ENCODE peak calls at places on chromosome 1, in ten cellular contexts. W, T, K, P, F, N, V, H, D and C are unnamed samples.

GRCh38 chr1:173122344-173122880 is 71.7 kb upstream of the TNFSF18 start:
- DNase-seq in K (no peak), P (no peak), D (no peak), N (peak; percentile 45), F (no peak), T (no peak), W (no peak), H (peak; percentile 51), V (no peak), C (no peak)

GRCh38 chr1:230268371-230269170 is 157.6 kb downstream of the PGBD5 start:
- DNase-seq in P (peak; percentile 70), T (no peak), N (peak; percentile 77), W (peak; percentile 40), F (no peak), D (no peak), H (peak; percentile 75), V (peak; percentile 50), K (peak; percentile 46), C (peak; percentile 64)

GRCh38 chr1:111200802-111201161 is 336 bp upstream of the DENND2D start:
- DNase-seq in P (no peak), V (no peak), F (no peak), H (no peak), W (no peak), K (no peak), T (no peak), D (no peak), N (no peak), C (no peak)

GRCh38 chr1:207404849-207405525 is 49.1 kb upstream of the CR2 start:
- DNase-seq in P (no peak), D (no peak), V (no peak), T (no peak), K (peak; percentile 43), F (no peak), H (peak; percentile 78), N (peak; percentile 85), W (no peak), C (no peak)

GRCh38 chr1:94095112-94095637 is 25.8 kb downstream of the ABCA4 start:
- DNase-seq in F (peak; percentile 52), P (no peak), H (peak; percentile 95), V (peak; percentile 80), D (peak; percentile 93), T (peak; percentile 83), N (peak; percentile 93), W (peak; percentile 60), K (peak; percentile 36), C (peak; percentile 25)

GRCh38 chr1:151472852-151473731 is 13.8 kb upstream of the POGZ start:
- DNase-seq in K (no peak), H (peak; percentile 34), W (no peak), N (peak; percentile 66), T (peak; percentile 66), V (no peak), P (peak; percentile 82), D (peak; percentile 66), F (no peak), C (no peak)

GRCh38 chr1:36905941-36906340 is 128.4 kb downstream of the GRIK3 start:
- DNase-seq in D (no peak), W (no peak), V (no peak), F (no peak), H (no peak), T (no peak), N (no peak), P (peak; percentile 8), K (no peak), C (no peak)

GRCh38 chr1:179824265-179824664 is 53.3 kb downstream of the TOR1AIP2 start:
- DNase-seq in H (no peak), D (no peak), V (peak; percentile 51), T (no peak), K (no peak), P (peak; percentile 72), W (no peak), F (no peak), N (no peak), C (no peak)

GRCh38 chr1:47618830-47619229 is 181.0 kb downstream of the FOXD2 start:
- DNase-seq in W (no peak), H (no peak), F (no peak), N (no peak), T (no peak), D (no peak), V (no peak), K (no peak), P (no peak), C (no peak)

DNA sequence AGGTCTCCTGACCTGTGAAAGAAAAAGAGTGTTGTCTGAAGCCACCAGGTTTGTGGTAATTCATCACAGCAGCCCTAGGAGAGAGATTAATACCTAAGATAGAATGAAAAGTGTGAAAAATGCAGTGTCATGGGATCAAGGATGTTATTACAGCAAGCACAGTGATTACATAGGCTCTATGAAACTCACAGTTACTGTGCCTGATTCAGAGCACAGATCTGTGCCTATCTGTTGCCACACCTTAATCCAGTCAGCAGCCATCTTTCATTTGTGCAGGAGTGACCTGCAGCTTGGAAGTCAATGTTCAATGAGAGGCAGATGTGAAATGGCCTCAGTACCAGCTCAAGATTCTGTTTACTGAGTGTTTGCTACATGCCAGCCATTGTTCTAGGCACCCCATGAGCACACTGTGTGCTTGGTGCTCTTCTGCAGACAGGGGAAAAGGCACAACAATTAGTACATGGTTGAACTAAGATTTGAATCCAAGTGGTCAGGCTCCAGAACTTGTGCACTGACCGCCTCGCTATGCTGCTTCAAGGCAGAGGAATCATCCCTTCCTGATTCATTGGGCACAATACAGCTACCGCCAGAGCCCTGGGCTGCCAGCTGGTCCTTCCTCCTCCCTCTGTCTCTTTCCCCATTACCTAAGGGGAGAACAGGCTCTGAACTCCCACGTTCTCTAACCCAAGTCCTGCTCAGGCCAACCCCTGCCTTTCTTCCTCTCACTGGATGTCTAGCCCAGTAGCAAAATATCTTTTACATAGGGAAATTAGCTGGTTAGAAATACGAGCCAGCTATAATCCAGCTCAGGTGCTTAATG is 56.2 kb upstream of the NEK2 start:
- DNase-seq in N (no peak), K (no peak), H (no peak), V (no peak), W (no peak), P (no peak), F (no peak), D (no peak), T (no peak), C (no peak)
- H3K4me3 ChIP-seq in N (no peak overlapping the region), K (no peak overlapping the region), H (no peak overlapping the region), V (no peak overlapping the region), W (no peak overlapping the region), P (no peak overlapping the region), F (no peak overlapping the region), D (no peak overlapping the region), T (no peak overlapping the region), C (no peak overlapping the region)

GRCh38 chr1:175116903-175117302 is 49.3 kb downstream of the TNN start:
- DNase-seq in V (no peak), H (no peak), T (no peak), D (no peak), F (no peak), K (no peak), P (no peak), N (no peak), W (no peak), C (no peak)
- TF ChIP-seq CTCF in V (no peak), H (no peak), T (no peak), D (no peak), F (no peak), K (no peak), P (no peak), N (no peak), W (no peak), C (no peak)

GRCh38 chr1:76038306-76039004 is 36.1 kb upstream of the ST6GALNAC3 start:
- DNase-seq in W (no peak), V (no peak), N (no peak), F (no peak), K (no peak), T (no peak), P (no peak), H (peak; percentile 9), D (no peak), C (no peak)
- H3K4me3 ChIP-seq in W (no peak overlapping the region), V (no peak overlapping the region), N (no peak overlapping the region), F (no peak overlapping the region), K (no peak overlapping the region), T (no peak overlapping the region), P (no peak overlapping the region), H (no peak overlapping the region), D (no peak overlapping the region), C (no peak overlapping the region)

GRCh38 chr1:33369764-33370163 is 48.9 kb upstream of the A3GALT2 start:
- DNase-seq in F (no peak), N (no peak), T (no peak), D (no peak), P (no peak), H (no peak), W (no peak), V (no peak), K (no peak), C (no peak)

GRCh38 chr1:33366766-33367487 is 46.0 kb upstream of the A3GALT2 start:
- DNase-seq in T (peak; percentile 44), H (no peak), V (peak; percentile 64), F (no peak), N (no peak), K (no peak), P (no peak), D (peak; percentile 67), W (no peak), C (peak; percentile 40)

GRCh38 chr1:33368431-33368830 is 47.5 kb upstream of the A3GALT2 start:
- DNase-seq in D (no peak), N (no peak), H (no peak), F (no peak), K (no peak), V (no peak), P (no peak), W (no peak), T (no peak), C (no peak)

GRCh38 chr1:33369081-33369480 is 48.2 kb upstream of the A3GALT2 start:
- DNase-seq in H (no peak), D (no peak), P (no peak), K (no peak), N (no peak), F (no peak), T (no peak), V (no peak), W (no peak), C (no peak)

GRCh38 chr1:33367488-33368405 is 46.8 kb upstream of the A3GALT2 start:
- DNase-seq in D (peak; percentile 92), H (peak; percentile 75), N (peak; percentile 86), W (peak; percentile 92), F (peak; percentile 81), V (peak; percentile 93), P (peak; percentile 97), K (no peak), T (peak; percentile 90), C (peak; percentile 79)
- TF ChIP-seq CTCF in D (peak; percentile 95), H (peak; percentile 97), N (peak; percentile 99), W (peak; percentile 96), F (peak; percentile 98), V (peak; percentile 94), P (peak; percentile 96), K (peak; percentile 94), T (peak; percentile 96), C (peak; percentile 79)

GRCh38 chr1:213687802-213688201 is 300.0 kb upstream of the PROX1 start:
- DNase-seq in K (no peak), H (no peak), D (no peak), V (no peak), W (no peak), P (no peak), F (no peak), N (no peak), T (no peak), C (no peak)
- H3K4me3 ChIP-seq in K (no peak overlapping the region), H (no peak overlapping the region), D (no peak overlapping the region), V (no peak overlapping the region), W (no peak overlapping the region), P (no peak overlapping the region), F (no peak overlapping the region), N (no peak overlapping the region), T (no peak overlapping the region), C (no peak overlapping the region)